ENCODE peak calls at places on chromosomes 13 and 19, in five cellular contexts. F is gastrocnemius medialis, P is type B pancreatic cell, T is breast epithelium, C is choroid plexus epithelial cell. W is an unnamed sample.
A peak's percentile ranks its signal among the peaks of the same experiment; 100 is the strongest.

GRCh38 chr13:20702945-20703784 is at the start of gene IL17D:
- DNase-seq in F (no peak), P (no peak), T (no peak), C (no peak), W (no peak)

GRCh38 chr19:17680235-17680722 is 7.9 kb downstream of the UNC13A start:
- DNase-seq in F (peak; percentile 39), P (no peak), T (no peak), C (peak; percentile 52), W (peak; percentile 90)

GRCh38 chr13:77048592-77048991 is 21.6 kb upstream of the FBXL3 start:
- DNase-seq in F (no peak), P (no peak), T (no peak), C (peak; percentile 13), W (no peak)

GRCh38 chr19:17579523-17580244 is 24.2 kb downstream of the COLGALT1 start:
- DNase-seq in F (peak; percentile 36), P (no peak), T (no peak), C (peak; percentile 73), W (peak; percentile 67)

GRCh38 chr19:41758846-41759245 is 3.5 kb downstream of the CEACAM6 start:
- DNase-seq in F (no peak), P (no peak), T (no peak), C (no peak), W (no peak)

GRCh38 chr19:10501971-10502523 is 1.1 kb downstream of the KEAP1 start:
- DNase-seq in F (peak; percentile 92), P (peak; percentile 76), T (peak; percentile 98), C (peak; percentile 26), W (peak; percentile 71)

GRCh38 chr13:57633141-57633949 is 1.8 kb downstream of the PCDH17 start:
- DNase-seq in F (no peak), P (peak; percentile 74), T (peak; percentile 51), C (no peak), W (peak; percentile 36)

GRCh38 chr19:30158067-30158892 is 213.9 kb upstream of the ZNF536 start:
- DNase-seq in F (no peak), P (no peak), T (no peak), C (no peak), W (no peak)

GRCh38 chr13:102721800-102722231 is 27.0 kb upstream of the METTL21C start:
- DNase-seq in F (peak; percentile 67), P (no peak), T (no peak), C (peak; percentile 60), W (no peak)

GRCh38 chr19:43126720-43127119 is 44.2 kb upstream of the PSG2 start:
- DNase-seq in F (no peak), P (no peak), T (no peak), C (no peak), W (no peak)

GRCh38 chr19:43124360-43124759 is 41.9 kb upstream of the PSG2 start:
- DNase-seq in F (no peak), P (no peak), T (no peak), C (no peak), W (no peak)
- TF ChIP-seq CTCF in F (no peak), P (no peak), T (no peak), C (peak; percentile 12), W (no peak)

DNA sequence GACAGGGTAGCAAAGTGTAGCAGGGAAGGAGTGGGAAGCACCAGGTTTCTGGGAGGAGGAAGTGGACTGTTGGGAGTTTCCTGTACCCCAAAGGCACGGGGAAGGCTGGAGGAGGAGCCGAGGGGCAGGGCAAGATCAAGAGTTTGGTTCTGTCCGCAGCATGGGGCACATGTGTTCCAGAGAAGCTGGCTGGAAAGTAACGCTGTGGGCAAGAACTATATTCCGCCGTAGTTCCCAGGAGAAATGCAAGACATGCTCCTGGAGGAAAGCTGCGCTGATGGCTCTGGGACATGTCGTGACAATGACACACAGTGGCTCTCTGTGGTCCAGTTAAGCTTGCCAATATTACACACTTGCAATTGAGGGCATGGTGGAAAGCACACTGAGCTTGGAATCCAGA is 51.7 kb upstream of the KPNA3 start:
- DNase-seq in F (no peak), P (no peak), T (no peak), C (no peak), W (no peak)
- TF ChIP-seq CTCF in F (no peak), P (no peak), T (no peak), C (no peak), W (no peak)

DNA sequence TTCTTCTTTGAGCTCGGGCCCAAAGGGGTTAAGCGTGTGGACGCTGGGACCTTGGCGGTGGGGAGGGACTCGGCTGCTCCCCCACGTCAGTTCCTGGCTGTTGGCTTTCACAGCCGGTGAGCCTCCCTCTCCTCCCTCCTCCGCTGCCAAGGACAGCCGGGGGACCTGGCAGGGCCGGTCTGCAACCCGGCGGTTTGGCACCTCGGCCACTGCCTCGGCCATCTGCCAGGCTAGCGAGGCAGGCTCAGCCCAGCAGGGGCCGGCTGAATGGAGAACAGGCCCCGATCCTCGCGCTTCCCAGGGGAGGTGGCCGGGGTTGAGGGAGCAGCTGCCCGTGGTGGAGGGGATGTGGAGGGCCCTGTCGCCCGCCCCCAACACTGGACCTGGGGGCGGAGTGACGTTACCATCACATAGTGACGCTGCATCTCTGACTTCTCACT is 5.0 kb downstream of the TLE5 start:
- DNase-seq in F (peak; percentile 88), P (no peak), T (peak; percentile 95), C (peak; percentile 21), W (no peak)
- TF ChIP-seq CTCF in F (no peak), P (no peak), T (no peak), C (no peak), W (no peak)

GRCh38 chr19:55147408-55148251 is 1.4 kb downstream of the TNNT1 start:
- DNase-seq in F (peak; percentile 94), P (no peak), T (no peak), C (no peak), W (no peak)

GRCh38 chr19:55146648-55147218 is 2.3 kb downstream of the TNNT1 start:
- DNase-seq in F (peak; percentile 55), P (no peak), T (no peak), C (no peak), W (no peak)

GRCh38 chr19:55152017-55152416 is 3.0 kb upstream of the TNNT1 start:
- DNase-seq in F (no peak), P (no peak), T (no peak), C (no peak), W (no peak)

GRCh38 chr19:55146078-55146647 is 2.8 kb downstream of the TNNT1 start:
- DNase-seq in F (peak; percentile 52), P (no peak), T (no peak), C (no peak), W (no peak)

GRCh38 chr19:55149078-55150003 is at the start of gene TNNT1:
- DNase-seq in F (peak; percentile 91), P (no peak), T (no peak), C (no peak), W (no peak)
- TF ChIP-seq CTCF in F (no peak), P (no peak), T (no peak), C (no peak), W (no peak)

GRCh38 chr19:2170219-2170618 is 6.5 kb downstream of the DOT1L start:
- DNase-seq in F (peak; percentile 54), P (no peak), T (no peak), C (no peak), W (no peak)
- TF ChIP-seq CTCF in F (no peak), P (no peak), T (no peak), C (no peak), W (no peak)

GRCh38 chr19:52095172-52096014 is at the start of gene ZNF841:
- DNase-seq in F (peak; percentile 90), P (peak; percentile 94), T (peak; percentile 96), C (peak; percentile 98), W (peak; percentile 70)
- TF ChIP-seq CTCF in F (no peak), P (peak; percentile 21), T (no peak), C (peak; percentile 18), W (no peak)

GRCh38 chr19:50516456-50516855 is 2.7 kb upstream of the ASPDH start:
- DNase-seq in F (no peak), P (no peak), T (no peak), C (no peak), W (no peak)

GRCh38 chr19:50517704-50518075 is 4.0 kb upstream of the ASPDH start:
- DNase-seq in F (no peak), P (no peak), T (no peak), C (no peak), W (no peak)

GRCh38 chr19:50516859-50517703 is 3.4 kb upstream of the ASPDH start:
- DNase-seq in F (no peak), P (no peak), T (no peak), C (no peak), W (no peak)

GRCh38 chr19:50519006-50519575 is 5.4 kb upstream of the ASPDH start:
- DNase-seq in F (no peak), P (no peak), T (no peak), C (no peak), W (no peak)

GRCh38 chr19:50518091-50519005 is 4.6 kb upstream of the ASPDH start:
- DNase-seq in F (no peak), P (no peak), T (no peak), C (no peak), W (no peak)
- TF ChIP-seq CTCF in F (no peak), P (peak; percentile 44), T (no peak), C (peak; percentile 13), W (no peak)

DNA sequence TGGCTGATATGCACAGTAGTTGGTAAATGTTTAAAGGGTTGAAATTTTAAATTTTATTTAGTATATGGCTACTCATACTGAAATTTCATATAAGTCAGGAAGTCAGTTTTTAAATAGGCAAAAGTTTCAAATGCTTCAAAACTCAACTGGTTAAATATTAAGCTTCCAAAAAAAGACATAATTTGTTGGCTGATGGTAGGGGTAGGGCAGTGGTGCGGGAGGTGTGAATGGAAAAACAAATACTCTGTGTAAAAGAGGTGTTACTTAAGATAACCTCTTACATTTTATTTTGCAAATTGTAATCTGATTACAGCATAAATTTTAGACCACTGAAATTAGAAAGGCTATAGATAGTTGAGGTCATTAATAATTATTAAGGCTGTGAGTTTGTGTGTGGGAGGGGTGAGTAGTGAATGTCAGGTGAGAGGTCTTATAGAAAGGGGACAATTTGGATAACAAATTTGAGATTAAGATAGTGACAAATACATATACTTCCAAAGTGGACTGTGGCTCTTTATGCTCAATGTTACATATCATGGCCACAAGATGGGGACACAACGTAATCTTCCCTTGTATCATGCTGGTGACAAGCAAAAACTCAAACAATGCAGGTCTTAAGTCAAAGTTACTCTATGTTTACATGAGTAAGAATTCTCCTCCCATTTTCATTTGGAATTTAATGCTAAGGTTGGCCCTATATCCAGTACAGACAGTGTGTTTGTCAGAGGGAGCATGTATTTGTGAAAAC is 36.6 kb upstream of the OXGR1 start:
- DNase-seq in F (no peak), P (no peak), T (no peak), C (peak; percentile 91), W (no peak)
- TF ChIP-seq CTCF in F (no peak), P (peak; percentile 68), T (no peak), C (peak; percentile 56), W (no peak)

W was measured in CD14-positive monocyte.